ENCODE peak calls at places on chromosome 14, in four cellular contexts. K is Karpas-422; U is activated T-helper 1 cell treated with anti-CD3 and anti-CD28 coated beads, Interleukin-12 subunit alpha, Interleukin-12 subunit beta, Interleukin-2, Interleukin-4 antibody, amounts not matched to agents 30 ng/mL and 10 ng/mL and 1 ng/mL, durations not matched to agents 14 hours and 24 hours and 36 hours; G is EH. A is an unnamed sample.

GRCh38 chr14:105150368-105151111 is 18.0 kb downstream of the JAG2 start:
- DNase-seq in K (no peak), U (no peak), G (no peak), A (no peak)

GRCh38 chr14:34324363-34324795 is 137.7 kb downstream of the SPTSSA start:
- DNase-seq in K (peak; percentile 88), U (no peak), G (peak; percentile 42), A (peak; percentile 66)

GRCh38 chr14:22469541-22470303 is 119.3 kb downstream of the DAD1 start:
- DNase-seq in U (no peak), G (no peak), K (no peak), A (no peak)

GRCh38 chr14:56247495-56248087 is 129.4 kb downstream of the PELI2 start:
- DNase-seq in U (no peak), K (peak; percentile 71), G (peak; percentile 17), A (peak; percentile 14)

GRCh38 chr14:71355324-71356201 is 448.3 kb downstream of the PCNX1 start:
- DNase-seq in G (peak; percentile 87), U (no peak), K (no peak), A (no peak)

GRCh38 chr14:90522585-90523191 is 125.9 kb downstream of the CALM1 start:
- DNase-seq in U (no peak), G (peak; percentile 31), K (no peak), A (peak; percentile 29)

GRCh38 chr14:95143813-95144620 is 13.3 kb downstream of the DICER1 start:
- DNase-seq in K (peak; percentile 62), G (peak; percentile 23), U (no peak), A (peak; percentile 52)

GRCh38 chr14:26938054-26938453 is 340.2 kb upstream of the NOVA1 start:
- DNase-seq in U (no peak), G (no peak), K (no peak), A (no peak)

GRCh38 chr14:86639146-86639545 is 1109.2 kb downstream of the FLRT2 start:
- DNase-seq in U (no peak), K (no peak), G (peak; percentile 13), A (peak; percentile 5)

GRCh38 chr14:104940526-104941150 is 16.0 kb downstream of the PLD4 start:
- DNase-seq in K (no peak), U (no peak), G (no peak), A (no peak)

GRCh38 chr14:97757491-97757890 is 960.3 kb downstream of the VRK1 start:
- DNase-seq in K (no peak), U (no peak), G (no peak), A (no peak)

GRCh38 chr14:76672123-76672522 is 89.1 kb upstream of the VASH1 start:
- DNase-seq in G (no peak), K (no peak), U (no peak), A (no peak)

GRCh38 chr14:91387135-91387849 is 30.3 kb downstream of the CCDC88C start:
- DNase-seq in K (no peak), G (no peak), U (no peak), A (no peak)